ENCODE peak calls at places on chromosome 21, in ten cellular contexts. One of them, this sample, is unnamed.

GRCh38 chr21:27818847-27819246 is 852.0 kb upstream of the ADAMTS5 start:
- DNase-seq in OCI-LY7: no peak
- DNase-seq in mucosa of descending colon: no peak
- DNase-seq in HFF-Myc: no peak
- DNase-seq in Calu3: peak; percentile 34
- DNase-seq in neural progenitor cell: no peak
- DNase-seq in B cell: no peak
- DNase-seq in A549: no peak
- DNase-seq in IMR-90: no peak
- DNase-seq in colonic mucosa: no peak
- DNase-seq in this sample: no peak

GRCh38 chr21:33937931-33938339 is 22.3 kb upstream of the ATP5PO start:
- DNase-seq in OCI-LY7: no peak
- DNase-seq in mucosa of descending colon: no peak
- DNase-seq in HFF-Myc: no peak
- DNase-seq in Calu3: no peak
- DNase-seq in neural progenitor cell: no peak
- DNase-seq in B cell: no peak
- DNase-seq in A549: no peak
- DNase-seq in IMR-90: no peak
- DNase-seq in colonic mucosa: no peak
- DNase-seq in this sample: no peak

GRCh38 chr21:33976980-33977720 is 61.5 kb upstream of the ATP5PO start:
- DNase-seq in OCI-LY7: no peak
- DNase-seq in mucosa of descending colon: no peak
- DNase-seq in HFF-Myc: no peak
- DNase-seq in Calu3: no peak
- DNase-seq in neural progenitor cell: no peak
- DNase-seq in B cell: no peak
- DNase-seq in A549: no peak
- DNase-seq in IMR-90: no peak
- DNase-seq in colonic mucosa: no peak
- DNase-seq in this sample: no peak

GRCh38 chr21:14942801-14943490 is 121.9 kb downstream of the NRIP1 start:
- DNase-seq in OCI-LY7: no peak
- DNase-seq in mucosa of descending colon: no peak
- DNase-seq in HFF-Myc: no peak
- DNase-seq in Calu3: no peak
- DNase-seq in neural progenitor cell: no peak
- DNase-seq in B cell: no peak
- DNase-seq in A549: no peak
- DNase-seq in IMR-90: peak; percentile 69
- DNase-seq in colonic mucosa: no peak
- DNase-seq in this sample: peak; percentile 7

GRCh38 chr21:32717851-32718316 is 9.9 kb downstream of the SYNJ1 start:
- DNase-seq in OCI-LY7: no peak
- DNase-seq in mucosa of descending colon: no peak
- DNase-seq in HFF-Myc: no peak
- DNase-seq in Calu3: no peak
- DNase-seq in neural progenitor cell: peak; percentile 58
- DNase-seq in B cell: no peak
- DNase-seq in A549: no peak
- DNase-seq in IMR-90: peak; percentile 1
- DNase-seq in colonic mucosa: no peak
- DNase-seq in this sample: no peak

GRCh38 chr21:32285476-32285875 is 6.6 kb upstream of the MIS18A start:
- DNase-seq in OCI-LY7: no peak
- DNase-seq in mucosa of descending colon: no peak
- DNase-seq in HFF-Myc: no peak
- DNase-seq in Calu3: no peak
- DNase-seq in neural progenitor cell: no peak
- DNase-seq in B cell: no peak
- DNase-seq in A549: no peak
- DNase-seq in IMR-90: no peak
- DNase-seq in colonic mucosa: no peak
- DNase-seq in this sample: no peak

GRCh38 chr21:15192243-15192642 is 127.4 kb upstream of the NRIP1 start:
- DNase-seq in OCI-LY7: no peak
- DNase-seq in mucosa of descending colon: no peak
- DNase-seq in HFF-Myc: no peak
- DNase-seq in Calu3: no peak
- DNase-seq in neural progenitor cell: no peak
- DNase-seq in B cell: no peak
- DNase-seq in A549: peak; percentile 71
- DNase-seq in IMR-90: no peak
- DNase-seq in colonic mucosa: no peak
- DNase-seq in this sample: peak; percentile 29

GRCh38 chr21:39066829-39067785 is 116.1 kb downstream of the PSMG1 start:
- DNase-seq in OCI-LY7: no peak
- DNase-seq in mucosa of descending colon: no peak
- DNase-seq in HFF-Myc: no peak
- DNase-seq in Calu3: no peak
- DNase-seq in neural progenitor cell: no peak
- DNase-seq in B cell: no peak
- DNase-seq in A549: no peak
- DNase-seq in IMR-90: no peak
- DNase-seq in colonic mucosa: no peak
- DNase-seq in this sample: no peak

GRCh38 chr21:17726047-17726446 is 93.1 kb downstream of the C21orf91 start:
- DNase-seq in OCI-LY7: peak; percentile 8
- DNase-seq in mucosa of descending colon: no peak
- DNase-seq in HFF-Myc: peak; percentile 2
- DNase-seq in Calu3: no peak
- DNase-seq in neural progenitor cell: peak; percentile 5
- DNase-seq in B cell: no peak
- DNase-seq in A549: peak; percentile 20
- DNase-seq in IMR-90: peak; percentile 7
- DNase-seq in colonic mucosa: no peak
- DNase-seq in this sample: no peak

GRCh38 chr21:36988536-36988935 is 18.0 kb upstream of the RIPPLY3 start:
- DNase-seq in OCI-LY7: no peak
- DNase-seq in mucosa of descending colon: no peak
- DNase-seq in HFF-Myc: no peak
- DNase-seq in Calu3: no peak
- DNase-seq in neural progenitor cell: no peak
- DNase-seq in B cell: no peak
- DNase-seq in A549: no peak
- DNase-seq in IMR-90: no peak
- DNase-seq in colonic mucosa: no peak
- DNase-seq in this sample: no peak

GRCh38 chr21:36989699-36990507 is 16.6 kb upstream of the RIPPLY3 start:
- DNase-seq in OCI-LY7: peak; percentile 84
- DNase-seq in mucosa of descending colon: peak; percentile 97
- DNase-seq in HFF-Myc: peak; percentile 43
- DNase-seq in Calu3: peak; percentile 93
- DNase-seq in neural progenitor cell: peak; percentile 96
- DNase-seq in B cell: peak; percentile 87
- DNase-seq in A549: peak; percentile 91
- DNase-seq in IMR-90: peak; percentile 90
- DNase-seq in colonic mucosa: peak; percentile 91
- DNase-seq in this sample: peak; percentile 95

GRCh38 chr21:36992671-36993070 is 13.8 kb upstream of the RIPPLY3 start:
- DNase-seq in OCI-LY7: no peak
- DNase-seq in mucosa of descending colon: no peak
- DNase-seq in HFF-Myc: no peak
- DNase-seq in Calu3: no peak
- DNase-seq in neural progenitor cell: no peak
- DNase-seq in B cell: no peak
- DNase-seq in A549: no peak
- DNase-seq in IMR-90: no peak
- DNase-seq in colonic mucosa: no peak
- DNase-seq in this sample: no peak

GRCh38 chr21:36987845-36988244 is 18.7 kb upstream of the RIPPLY3 start:
- DNase-seq in OCI-LY7: no peak
- DNase-seq in mucosa of descending colon: no peak
- DNase-seq in HFF-Myc: no peak
- DNase-seq in Calu3: no peak
- DNase-seq in neural progenitor cell: no peak
- DNase-seq in B cell: no peak
- DNase-seq in A549: no peak
- DNase-seq in IMR-90: no peak
- DNase-seq in colonic mucosa: no peak
- DNase-seq in this sample: no peak

DNA sequence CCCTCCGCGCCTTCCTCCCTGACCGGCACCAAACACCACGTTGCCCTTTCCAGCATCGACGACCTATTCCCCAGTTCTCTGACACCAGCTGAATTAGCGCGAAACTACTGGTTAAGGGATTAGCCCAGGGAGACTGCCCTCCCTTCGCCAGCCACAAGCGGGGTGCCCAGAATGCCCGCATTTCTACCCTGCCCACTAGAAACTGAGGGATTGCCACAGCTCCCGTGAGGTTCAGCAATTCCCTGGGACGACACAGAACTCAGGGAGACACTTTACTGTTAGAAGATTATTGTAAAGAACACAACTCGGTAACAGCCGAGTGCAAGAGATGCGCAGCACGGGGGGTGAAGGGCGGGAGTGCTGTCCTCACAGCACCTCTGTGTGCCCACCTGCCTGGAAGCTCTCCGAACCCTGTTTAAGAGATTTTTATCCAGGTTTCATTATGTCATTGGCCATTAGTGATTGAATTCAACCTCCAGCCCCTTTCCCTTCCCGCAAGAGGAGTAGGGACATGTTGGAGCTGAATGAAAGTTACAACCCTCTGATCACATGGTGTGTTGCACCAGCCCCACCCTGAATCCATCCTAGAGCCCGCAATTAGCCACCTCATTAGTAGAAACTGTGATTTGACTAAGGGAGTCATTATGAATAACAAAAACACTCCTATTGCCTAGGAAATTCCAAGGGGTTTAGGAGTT is 15.8 kb upstream of the RIPPLY3 start:
- DNase-seq in OCI-LY7: peak; percentile 14
- DNase-seq in mucosa of descending colon: no peak
- DNase-seq in HFF-Myc: no peak
- DNase-seq in Calu3: no peak
- DNase-seq in neural progenitor cell: no peak
- DNase-seq in B cell: no peak
- DNase-seq in A549: no peak
- DNase-seq in IMR-90: no peak
- DNase-seq in colonic mucosa: no peak
- DNase-seq in this sample: no peak
- TF ChIP-seq CTCF in OCI-LY7: no peak
- TF ChIP-seq CTCF in mucosa of descending colon: no peak
- TF ChIP-seq CTCF in HFF-Myc: no peak
- TF ChIP-seq CTCF in Calu3: no peak
- TF ChIP-seq CTCF in neural progenitor cell: no peak
- TF ChIP-seq CTCF in B cell: no peak
- TF ChIP-seq CTCF in A549: no peak
- TF ChIP-seq CTCF in IMR-90: no peak
- TF ChIP-seq CTCF in colonic mucosa: no peak
- TF ChIP-seq CTCF in this sample: no peak

DNA sequence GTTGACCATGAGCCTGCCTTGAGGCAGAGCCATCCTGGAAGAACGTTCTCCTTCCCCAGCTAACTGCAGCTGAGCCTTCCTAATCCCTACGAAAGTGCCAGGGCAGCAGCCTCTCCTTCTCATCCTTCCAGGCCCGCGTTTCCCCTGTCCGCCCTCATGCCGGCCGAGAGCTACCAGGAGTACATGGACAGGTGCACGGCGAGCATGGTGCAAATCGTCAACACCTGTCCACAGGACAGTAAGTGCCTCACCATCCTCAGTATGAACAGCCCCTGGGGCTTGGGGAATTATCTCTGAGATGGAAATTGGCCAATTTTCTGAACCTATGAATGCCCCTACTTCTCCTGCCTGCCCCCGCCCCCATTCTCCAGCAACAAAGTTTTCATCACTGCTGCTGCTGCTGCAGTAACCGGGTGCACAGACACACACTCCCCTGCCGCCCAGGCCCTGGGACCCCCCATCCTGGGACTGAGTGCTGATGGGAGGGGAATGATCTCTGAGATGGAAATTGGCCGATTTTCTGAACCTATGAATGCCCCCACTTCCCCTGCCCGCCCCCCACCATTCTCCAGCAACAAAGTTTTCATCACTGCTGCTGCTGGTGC is 39.6 kb downstream of the UBASH3A start:
- DNase-seq in OCI-LY7: no peak
- DNase-seq in mucosa of descending colon: no peak
- DNase-seq in HFF-Myc: no peak
- DNase-seq in Calu3: no peak
- DNase-seq in neural progenitor cell: no peak
- DNase-seq in B cell: no peak
- DNase-seq in A549: no peak
- DNase-seq in IMR-90: no peak
- DNase-seq in colonic mucosa: no peak
- DNase-seq in this sample: no peak
- TF ChIP-seq CTCF in OCI-LY7: no peak
- TF ChIP-seq CTCF in mucosa of descending colon: no peak
- TF ChIP-seq CTCF in HFF-Myc: no peak
- TF ChIP-seq CTCF in Calu3: no peak
- TF ChIP-seq CTCF in neural progenitor cell: no peak
- TF ChIP-seq CTCF in B cell: no peak
- TF ChIP-seq CTCF in A549: no peak
- TF ChIP-seq CTCF in IMR-90: no peak
- TF ChIP-seq CTCF in colonic mucosa: no peak
- TF ChIP-seq CTCF in this sample: no peak

GRCh38 chr21:26715878-26716506 is 129.2 kb downstream of the ADAMTS1 start:
- DNase-seq in OCI-LY7: peak; percentile 16
- DNase-seq in mucosa of descending colon: no peak
- DNase-seq in HFF-Myc: peak; percentile 16
- DNase-seq in Calu3: peak; percentile 46
- DNase-seq in neural progenitor cell: peak; percentile 74
- DNase-seq in B cell: no peak
- DNase-seq in A549: peak; percentile 23
- DNase-seq in IMR-90: peak; percentile 51
- DNase-seq in colonic mucosa: peak; percentile 41
- DNase-seq in this sample: peak; percentile 43
- TF ChIP-seq CTCF in OCI-LY7: peak; percentile 77
- TF ChIP-seq CTCF in mucosa of descending colon: peak; percentile 50
- TF ChIP-seq CTCF in HFF-Myc: peak; percentile 85
- TF ChIP-seq CTCF in Calu3: peak; percentile 53
- TF ChIP-seq CTCF in neural progenitor cell: peak; percentile 80
- TF ChIP-seq CTCF in B cell: peak; percentile 68
- TF ChIP-seq CTCF in A549: peak; percentile 34
- TF ChIP-seq CTCF in IMR-90: peak; percentile 66
- TF ChIP-seq CTCF in colonic mucosa: peak; percentile 70
- TF ChIP-seq CTCF in this sample: peak; percentile 56

DNA sequence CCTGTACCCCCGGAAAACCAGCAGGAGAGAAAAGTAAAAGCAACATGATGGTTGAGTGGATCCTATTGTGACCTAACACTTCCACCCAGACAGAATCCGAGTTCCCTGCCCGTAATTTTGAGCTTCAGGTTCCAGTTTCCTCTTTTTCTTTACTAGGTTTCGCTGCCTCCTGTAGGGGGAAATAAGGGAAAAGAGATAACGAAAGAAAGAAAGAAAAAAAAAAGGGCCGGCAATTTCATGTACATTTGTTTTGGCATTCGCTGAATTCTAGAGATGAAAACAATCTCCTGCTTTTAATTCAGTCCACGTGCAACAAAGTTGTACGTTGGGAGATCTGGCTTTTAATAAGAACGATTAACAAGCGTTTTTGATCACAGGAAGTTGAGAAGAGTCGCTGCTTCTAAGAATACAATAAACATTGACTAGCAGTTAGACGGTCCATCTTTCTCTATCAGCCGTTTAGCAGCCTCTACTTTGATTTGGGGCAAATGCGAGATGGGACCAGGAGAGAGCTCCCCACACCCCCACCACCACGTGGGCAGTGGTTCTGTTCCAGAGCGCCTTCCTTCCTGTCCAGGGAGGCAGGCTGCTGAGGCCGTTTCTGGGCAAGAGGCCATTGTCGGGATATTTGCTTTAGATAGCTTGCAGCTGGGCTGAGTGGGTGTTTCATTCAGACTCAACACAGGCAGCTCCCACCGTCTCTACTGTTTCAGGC is 155.9 kb upstream of the RUNX1 start:
- DNase-seq in OCI-LY7: peak; percentile 54
- DNase-seq in mucosa of descending colon: peak; percentile 51
- DNase-seq in HFF-Myc: peak; percentile 78
- DNase-seq in Calu3: no peak
- DNase-seq in neural progenitor cell: no peak
- DNase-seq in B cell: no peak
- DNase-seq in A549: no peak
- DNase-seq in IMR-90: peak; percentile 98
- DNase-seq in colonic mucosa: peak; percentile 60
- DNase-seq in this sample: no peak
- TF ChIP-seq CTCF in OCI-LY7: peak; percentile 57
- TF ChIP-seq CTCF in mucosa of descending colon: no peak
- TF ChIP-seq CTCF in HFF-Myc: peak; percentile 11
- TF ChIP-seq CTCF in Calu3: no peak
- TF ChIP-seq CTCF in neural progenitor cell: no peak
- TF ChIP-seq CTCF in B cell: no peak
- TF ChIP-seq CTCF in A549: no peak
- TF ChIP-seq CTCF in IMR-90: peak; percentile 44
- TF ChIP-seq CTCF in colonic mucosa: no peak
- TF ChIP-seq CTCF in this sample: no peak

This sample was measured in Caco-2.